ENCODE peak calls at places on chromosomes 6 and 20, in nine cellular contexts. One of them, this sample, is unnamed.

GRCh38 chr20:48267825-48268615 is 482.7 kb upstream of the SULF2 start:
- DNase-seq in HT1080: no peak
- DNase-seq in amniotic stem cell: no peak
- DNase-seq in astrocyte of the spinal cord: no peak
- DNase-seq in IMR-90: no peak
- DNase-seq in activated CD4-positive, alpha-beta T cell treated with anti-CD3 and anti-CD28 coated beads for 24 hours: no peak
- DNase-seq in body of pancreas: no peak
- DNase-seq in NCI-H526 treated with DMSO at 0.1 percent for 48 hours: no peak
- DNase-seq in AG08396: no peak
- DNase-seq in this sample: no peak

GRCh38 chr6:92848459-92848858 is 570.9 kb downstream of the EPHA7 start:
- DNase-seq in HT1080: no peak
- DNase-seq in amniotic stem cell: no peak
- DNase-seq in astrocyte of the spinal cord: no peak
- DNase-seq in IMR-90: no peak
- DNase-seq in activated CD4-positive, alpha-beta T cell treated with anti-CD3 and anti-CD28 coated beads for 24 hours: no peak
- DNase-seq in body of pancreas: no peak
- DNase-seq in NCI-H526 treated with DMSO at 0.1 percent for 48 hours: no peak
- DNase-seq in AG08396: no peak
- DNase-seq in this sample: no peak

GRCh38 chr20:59421089-59421488 is 120.7 kb downstream of the EDN3 start:
- DNase-seq in HT1080: no peak
- DNase-seq in amniotic stem cell: no peak
- DNase-seq in astrocyte of the spinal cord: no peak
- DNase-seq in IMR-90: no peak
- DNase-seq in activated CD4-positive, alpha-beta T cell treated with anti-CD3 and anti-CD28 coated beads for 24 hours: no peak
- DNase-seq in body of pancreas: no peak
- DNase-seq in NCI-H526 treated with DMSO at 0.1 percent for 48 hours: no peak
- DNase-seq in AG08396: no peak
- DNase-seq in this sample: no peak

GRCh38 chr20:63980806-63981728 is at the start of gene PRPF6:
- DNase-seq in HT1080: peak; percentile 89
- DNase-seq in amniotic stem cell: peak; percentile 95
- DNase-seq in astrocyte of the spinal cord: peak; percentile 93
- DNase-seq in IMR-90: peak; percentile 92
- DNase-seq in activated CD4-positive, alpha-beta T cell treated with anti-CD3 and anti-CD28 coated beads for 24 hours: peak; percentile 94
- DNase-seq in body of pancreas: peak; percentile 96
- DNase-seq in NCI-H526 treated with DMSO at 0.1 percent for 48 hours: peak; percentile 97
- DNase-seq in AG08396: peak; percentile 99
- DNase-seq in this sample: peak; percentile 97

GRCh38 chr20:26208296-26209091 is 511.8 kb upstream of the ZNF337 start:
- DNase-seq in HT1080: no peak
- DNase-seq in amniotic stem cell: no peak
- DNase-seq in astrocyte of the spinal cord: no peak
- DNase-seq in IMR-90: no peak
- DNase-seq in activated CD4-positive, alpha-beta T cell treated with anti-CD3 and anti-CD28 coated beads for 24 hours: peak; percentile 10
- DNase-seq in body of pancreas: no peak
- DNase-seq in NCI-H526 treated with DMSO at 0.1 percent for 48 hours: peak; percentile 55
- DNase-seq in AG08396: peak; percentile 18
- DNase-seq in this sample: no peak

GRCh38 chr6:170525795-170526194 is 27.3 kb downstream of the PSMB1 start:
- DNase-seq in HT1080: no peak
- DNase-seq in amniotic stem cell: no peak
- DNase-seq in astrocyte of the spinal cord: no peak
- DNase-seq in IMR-90: no peak
- DNase-seq in activated CD4-positive, alpha-beta T cell treated with anti-CD3 and anti-CD28 coated beads for 24 hours: no peak
- DNase-seq in body of pancreas: no peak
- DNase-seq in NCI-H526 treated with DMSO at 0.1 percent for 48 hours: no peak
- DNase-seq in AG08396: no peak
- DNase-seq in this sample: no peak

GRCh38 chr6:108947114-108947854 is 99.1 kb downstream of the ARMC2 start:
- DNase-seq in HT1080: no peak
- DNase-seq in amniotic stem cell: peak; percentile 41
- DNase-seq in astrocyte of the spinal cord: peak; percentile 83
- DNase-seq in IMR-90: peak; percentile 82
- DNase-seq in activated CD4-positive, alpha-beta T cell treated with anti-CD3 and anti-CD28 coated beads for 24 hours: no peak
- DNase-seq in body of pancreas: peak; percentile 73
- DNase-seq in NCI-H526 treated with DMSO at 0.1 percent for 48 hours: peak; percentile 91
- DNase-seq in AG08396: peak; percentile 56
- DNase-seq in this sample: no peak

GRCh38 chr6:47083586-47084047 is 41.5 kb upstream of the ADGRF1 start:
- DNase-seq in HT1080: peak; percentile 57
- DNase-seq in amniotic stem cell: no peak
- DNase-seq in astrocyte of the spinal cord: peak; percentile 86
- DNase-seq in IMR-90: peak; percentile 36
- DNase-seq in activated CD4-positive, alpha-beta T cell treated with anti-CD3 and anti-CD28 coated beads for 24 hours: no peak
- DNase-seq in body of pancreas: peak; percentile 94
- DNase-seq in NCI-H526 treated with DMSO at 0.1 percent for 48 hours: no peak
- DNase-seq in AG08396: peak; percentile 28
- DNase-seq in this sample: no peak

GRCh38 chr6:55636406-55637102 is 57.6 kb upstream of the HMGCLL1 start:
- DNase-seq in HT1080: peak; percentile 69
- DNase-seq in amniotic stem cell: peak; percentile 49
- DNase-seq in astrocyte of the spinal cord: peak; percentile 64
- DNase-seq in IMR-90: peak; percentile 76
- DNase-seq in activated CD4-positive, alpha-beta T cell treated with anti-CD3 and anti-CD28 coated beads for 24 hours: no peak
- DNase-seq in body of pancreas: no peak
- DNase-seq in NCI-H526 treated with DMSO at 0.1 percent for 48 hours: no peak
- DNase-seq in AG08396: no peak
- DNase-seq in this sample: no peak

GRCh38 chr6:1767481-1768246 is 157.9 kb downstream of the FOXC1 start:
- DNase-seq in HT1080: peak; percentile 7
- DNase-seq in amniotic stem cell: peak; percentile 28
- DNase-seq in astrocyte of the spinal cord: no peak
- DNase-seq in IMR-90: peak; percentile 46
- DNase-seq in activated CD4-positive, alpha-beta T cell treated with anti-CD3 and anti-CD28 coated beads for 24 hours: no peak
- DNase-seq in body of pancreas: peak; percentile 17
- DNase-seq in NCI-H526 treated with DMSO at 0.1 percent for 48 hours: no peak
- DNase-seq in AG08396: no peak
- DNase-seq in this sample: no peak

GRCh38 chr20:23161968-23162696 is 76.0 kb upstream of the CD93 start:
- DNase-seq in HT1080: no peak
- DNase-seq in amniotic stem cell: no peak
- DNase-seq in astrocyte of the spinal cord: peak; percentile 72
- DNase-seq in IMR-90: no peak
- DNase-seq in activated CD4-positive, alpha-beta T cell treated with anti-CD3 and anti-CD28 coated beads for 24 hours: no peak
- DNase-seq in body of pancreas: peak; percentile 85
- DNase-seq in NCI-H526 treated with DMSO at 0.1 percent for 48 hours: no peak
- DNase-seq in AG08396: no peak
- DNase-seq in this sample: no peak

GRCh38 chr6:124356276-124356810 is 552.7 kb downstream of the NKAIN2 start:
- DNase-seq in HT1080: no peak
- DNase-seq in amniotic stem cell: no peak
- DNase-seq in astrocyte of the spinal cord: no peak
- DNase-seq in IMR-90: no peak
- DNase-seq in activated CD4-positive, alpha-beta T cell treated with anti-CD3 and anti-CD28 coated beads for 24 hours: no peak
- DNase-seq in body of pancreas: no peak
- DNase-seq in NCI-H526 treated with DMSO at 0.1 percent for 48 hours: no peak
- DNase-seq in AG08396: no peak
- DNase-seq in this sample: no peak

GRCh38 chr6:28251648-28252506 is at the start of gene ZKSCAN4:
- DNase-seq in HT1080: peak; percentile 80
- DNase-seq in amniotic stem cell: peak; percentile 46
- DNase-seq in astrocyte of the spinal cord: peak; percentile 92
- DNase-seq in IMR-90: peak; percentile 92
- DNase-seq in activated CD4-positive, alpha-beta T cell treated with anti-CD3 and anti-CD28 coated beads for 24 hours: peak; percentile 66
- DNase-seq in body of pancreas: peak; percentile 78
- DNase-seq in NCI-H526 treated with DMSO at 0.1 percent for 48 hours: peak; percentile 75
- DNase-seq in AG08396: peak; percentile 87
- DNase-seq in this sample: peak; percentile 88

GRCh38 chr20:4261333-4262284 is 246.3 kb upstream of the RNF24 start:
- DNase-seq in HT1080: no peak
- DNase-seq in amniotic stem cell: no peak
- DNase-seq in astrocyte of the spinal cord: peak; percentile 63
- DNase-seq in IMR-90: peak; percentile 56
- DNase-seq in activated CD4-positive, alpha-beta T cell treated with anti-CD3 and anti-CD28 coated beads for 24 hours: no peak
- DNase-seq in body of pancreas: no peak
- DNase-seq in NCI-H526 treated with DMSO at 0.1 percent for 48 hours: no peak
- DNase-seq in AG08396: peak; percentile 61
- DNase-seq in this sample: no peak

GRCh38 chr20:61052195-61052594 is 199.9 kb upstream of the CDH4 start:
- DNase-seq in HT1080: no peak
- DNase-seq in amniotic stem cell: no peak
- DNase-seq in astrocyte of the spinal cord: no peak
- DNase-seq in IMR-90: no peak
- DNase-seq in activated CD4-positive, alpha-beta T cell treated with anti-CD3 and anti-CD28 coated beads for 24 hours: no peak
- DNase-seq in body of pancreas: no peak
- DNase-seq in NCI-H526 treated with DMSO at 0.1 percent for 48 hours: no peak
- DNase-seq in AG08396: no peak
- DNase-seq in this sample: no peak

GRCh38 chr6:139373928-139374356 is 506 bp downstream of the CITED2 start:
- DNase-seq in HT1080: no peak
- DNase-seq in amniotic stem cell: no peak
- DNase-seq in astrocyte of the spinal cord: no peak
- DNase-seq in IMR-90: no peak
- DNase-seq in activated CD4-positive, alpha-beta T cell treated with anti-CD3 and anti-CD28 coated beads for 24 hours: peak; percentile 12
- DNase-seq in body of pancreas: no peak
- DNase-seq in NCI-H526 treated with DMSO at 0.1 percent for 48 hours: no peak
- DNase-seq in AG08396: no peak
- DNase-seq in this sample: no peak

GRCh38 chr6:158639056-158639455 is 5.5 kb downstream of the DYNLT1 start:
- DNase-seq in HT1080: no peak
- DNase-seq in amniotic stem cell: no peak
- DNase-seq in astrocyte of the spinal cord: no peak
- DNase-seq in IMR-90: no peak
- DNase-seq in activated CD4-positive, alpha-beta T cell treated with anti-CD3 and anti-CD28 coated beads for 24 hours: no peak
- DNase-seq in body of pancreas: no peak
- DNase-seq in NCI-H526 treated with DMSO at 0.1 percent for 48 hours: no peak
- DNase-seq in AG08396: no peak
- DNase-seq in this sample: no peak

GRCh38 chr20:31934968-31935764 is 16.7 kb downstream of the PDRG1 start:
- DNase-seq in HT1080: no peak
- DNase-seq in amniotic stem cell: no peak
- DNase-seq in astrocyte of the spinal cord: no peak
- DNase-seq in IMR-90: no peak
- DNase-seq in activated CD4-positive, alpha-beta T cell treated with anti-CD3 and anti-CD28 coated beads for 24 hours: no peak
- DNase-seq in body of pancreas: no peak
- DNase-seq in NCI-H526 treated with DMSO at 0.1 percent for 48 hours: no peak
- DNase-seq in AG08396: no peak
- DNase-seq in this sample: no peak

GRCh38 chr6:75349262-75349984 is 64.8 kb upstream of the TMEM30A start:
- DNase-seq in HT1080: no peak
- DNase-seq in amniotic stem cell: no peak
- DNase-seq in astrocyte of the spinal cord: peak; percentile 39
- DNase-seq in IMR-90: peak; percentile 13
- DNase-seq in activated CD4-positive, alpha-beta T cell treated with anti-CD3 and anti-CD28 coated beads for 24 hours: no peak
- DNase-seq in body of pancreas: peak; percentile 52
- DNase-seq in NCI-H526 treated with DMSO at 0.1 percent for 48 hours: no peak
- DNase-seq in AG08396: peak; percentile 11
- DNase-seq in this sample: no peak

GRCh38 chr6:28543671-28544131 is 18.0 kb downstream of the GPX5 start:
- DNase-seq in HT1080: peak; percentile 3
- DNase-seq in amniotic stem cell: no peak
- DNase-seq in astrocyte of the spinal cord: peak; percentile 26
- DNase-seq in IMR-90: no peak
- DNase-seq in activated CD4-positive, alpha-beta T cell treated with anti-CD3 and anti-CD28 coated beads for 24 hours: no peak
- DNase-seq in body of pancreas: no peak
- DNase-seq in NCI-H526 treated with DMSO at 0.1 percent for 48 hours: no peak
- DNase-seq in AG08396: no peak
- DNase-seq in this sample: no peak

GRCh38 chr20:57399587-57400261 is 8.5 kb downstream of the RBM38 start:
- DNase-seq in HT1080: no peak
- DNase-seq in amniotic stem cell: no peak
- DNase-seq in astrocyte of the spinal cord: no peak
- DNase-seq in IMR-90: peak; percentile 16
- DNase-seq in activated CD4-positive, alpha-beta T cell treated with anti-CD3 and anti-CD28 coated beads for 24 hours: peak; percentile 43
- DNase-seq in body of pancreas: peak; percentile 41
- DNase-seq in NCI-H526 treated with DMSO at 0.1 percent for 48 hours: no peak
- DNase-seq in AG08396: peak; percentile 58
- DNase-seq in this sample: no peak

GRCh38 chr20:39849664-39850063 is 839.4 kb downstream of the MAFB start:
- DNase-seq in HT1080: peak; percentile 86
- DNase-seq in amniotic stem cell: peak; percentile 92
- DNase-seq in astrocyte of the spinal cord: peak; percentile 92
- DNase-seq in IMR-90: peak; percentile 94
- DNase-seq in activated CD4-positive, alpha-beta T cell treated with anti-CD3 and anti-CD28 coated beads for 24 hours: no peak
- DNase-seq in body of pancreas: peak; percentile 71
- DNase-seq in NCI-H526 treated with DMSO at 0.1 percent for 48 hours: no peak
- DNase-seq in AG08396: peak; percentile 83
- DNase-seq in this sample: no peak

GRCh38 chr20:9474835-9475413 is 39.5 kb upstream of the LAMP5 start:
- DNase-seq in HT1080: peak; percentile 19
- DNase-seq in amniotic stem cell: no peak
- DNase-seq in astrocyte of the spinal cord: peak; percentile 31
- DNase-seq in IMR-90: peak; percentile 53
- DNase-seq in activated CD4-positive, alpha-beta T cell treated with anti-CD3 and anti-CD28 coated beads for 24 hours: no peak
- DNase-seq in body of pancreas: no peak
- DNase-seq in NCI-H526 treated with DMSO at 0.1 percent for 48 hours: no peak
- DNase-seq in AG08396: no peak
- DNase-seq in this sample: no peak